ENCODE peak calls at places on chromosomes 16 and 17, in nine cellular contexts. One of them, this sample, is unnamed.

GRCh38 chr17:79933863-79934652 is 94.8 kb upstream of the CBX4 start:
- DNase-seq in pancreas: no peak
- DNase-seq in uterus: no peak
- DNase-seq in stimulated activated CD4-positive, alpha-beta T cell treated with anti-CD3 and anti-CD28 coated beads, Interleukin-2, amount 100 ng/mL, for 48 hours: no peak
- DNase-seq in GM18507: no peak
- DNase-seq in Jurkat, Clone E6-1: peak; percentile 32
- DNase-seq in SHP77: peak; percentile 74
- DNase-seq in aorta: peak; percentile 72
- DNase-seq in GM23338: no peak
- DNase-seq in this sample: no peak

GRCh38 chr16:56911771-56912541 is 20.0 kb upstream of the HERPUD1 start:
- DNase-seq in pancreas: no peak
- DNase-seq in uterus: no peak
- DNase-seq in stimulated activated CD4-positive, alpha-beta T cell treated with anti-CD3 and anti-CD28 coated beads, Interleukin-2, amount 100 ng/mL, for 48 hours: no peak
- DNase-seq in GM18507: no peak
- DNase-seq in Jurkat, Clone E6-1: no peak
- DNase-seq in SHP77: no peak
- DNase-seq in aorta: peak; percentile 82
- DNase-seq in GM23338: no peak
- DNase-seq in this sample: peak; percentile 60

GRCh38 chr17:13851889-13852288 is 217.4 kb upstream of the COX10 start:
- DNase-seq in pancreas: no peak
- DNase-seq in uterus: no peak
- DNase-seq in stimulated activated CD4-positive, alpha-beta T cell treated with anti-CD3 and anti-CD28 coated beads, Interleukin-2, amount 100 ng/mL, for 48 hours: no peak
- DNase-seq in GM18507: no peak
- DNase-seq in Jurkat, Clone E6-1: no peak
- DNase-seq in SHP77: no peak
- DNase-seq in aorta: no peak
- DNase-seq in GM23338: no peak
- DNase-seq in this sample: no peak

GRCh38 chr17:44708401-44709263 is at the start of gene DBF4B:
- DNase-seq in pancreas: peak; percentile 54
- DNase-seq in uterus: peak; percentile 87
- DNase-seq in stimulated activated CD4-positive, alpha-beta T cell treated with anti-CD3 and anti-CD28 coated beads, Interleukin-2, amount 100 ng/mL, for 48 hours: peak; percentile 77
- DNase-seq in GM18507: peak; percentile 76
- DNase-seq in Jurkat, Clone E6-1: peak; percentile 92
- DNase-seq in SHP77: peak; percentile 82
- DNase-seq in aorta: peak; percentile 84
- DNase-seq in GM23338: peak; percentile 96
- DNase-seq in this sample: peak; percentile 90

GRCh38 chr16:67750466-67750865 is 31.4 kb upstream of the GFOD2 start:
- DNase-seq in pancreas: no peak
- DNase-seq in uterus: no peak
- DNase-seq in stimulated activated CD4-positive, alpha-beta T cell treated with anti-CD3 and anti-CD28 coated beads, Interleukin-2, amount 100 ng/mL, for 48 hours: no peak
- DNase-seq in GM18507: no peak
- DNase-seq in Jurkat, Clone E6-1: no peak
- DNase-seq in SHP77: no peak
- DNase-seq in aorta: no peak
- DNase-seq in GM23338: no peak
- DNase-seq in this sample: peak; percentile 32

GRCh38 chr16:30567160-30567990 is 4.1 kb downstream of the ZNF688 start:
- DNase-seq in pancreas: no peak
- DNase-seq in uterus: no peak
- DNase-seq in stimulated activated CD4-positive, alpha-beta T cell treated with anti-CD3 and anti-CD28 coated beads, Interleukin-2, amount 100 ng/mL, for 48 hours: peak; percentile 51
- DNase-seq in GM18507: no peak
- DNase-seq in Jurkat, Clone E6-1: no peak
- DNase-seq in SHP77: no peak
- DNase-seq in aorta: no peak
- DNase-seq in GM23338: no peak
- DNase-seq in this sample: no peak

GRCh38 chr17:41510251-41511065 is 5.0 kb upstream of the KRT13 start:
- DNase-seq in pancreas: no peak
- DNase-seq in uterus: no peak
- DNase-seq in stimulated activated CD4-positive, alpha-beta T cell treated with anti-CD3 and anti-CD28 coated beads, Interleukin-2, amount 100 ng/mL, for 48 hours: no peak
- DNase-seq in GM18507: no peak
- DNase-seq in Jurkat, Clone E6-1: no peak
- DNase-seq in SHP77: no peak
- DNase-seq in aorta: no peak
- DNase-seq in GM23338: peak; percentile 47
- DNase-seq in this sample: no peak

GRCh38 chr17:54172654-54173316 is 350.1 kb downstream of the KIF2B start:
- DNase-seq in pancreas: no peak
- DNase-seq in uterus: no peak
- DNase-seq in stimulated activated CD4-positive, alpha-beta T cell treated with anti-CD3 and anti-CD28 coated beads, Interleukin-2, amount 100 ng/mL, for 48 hours: no peak
- DNase-seq in GM18507: no peak
- DNase-seq in Jurkat, Clone E6-1: peak; percentile 5
- DNase-seq in SHP77: no peak
- DNase-seq in aorta: no peak
- DNase-seq in GM23338: peak; percentile 67
- DNase-seq in this sample: no peak

GRCh38 chr16:66007717-66008116 is 358.8 kb upstream of the CDH5 start:
- DNase-seq in pancreas: no peak
- DNase-seq in uterus: no peak
- DNase-seq in stimulated activated CD4-positive, alpha-beta T cell treated with anti-CD3 and anti-CD28 coated beads, Interleukin-2, amount 100 ng/mL, for 48 hours: no peak
- DNase-seq in GM18507: no peak
- DNase-seq in Jurkat, Clone E6-1: no peak
- DNase-seq in SHP77: no peak
- DNase-seq in aorta: no peak
- DNase-seq in GM23338: no peak
- DNase-seq in this sample: no peak

GRCh38 chr16:71846443-71846842 is 667 bp downstream of the ATXN1L start:
- DNase-seq in pancreas: no peak
- DNase-seq in uterus: no peak
- DNase-seq in stimulated activated CD4-positive, alpha-beta T cell treated with anti-CD3 and anti-CD28 coated beads, Interleukin-2, amount 100 ng/mL, for 48 hours: no peak
- DNase-seq in GM18507: no peak
- DNase-seq in Jurkat, Clone E6-1: no peak
- DNase-seq in SHP77: no peak
- DNase-seq in aorta: no peak
- DNase-seq in GM23338: peak; percentile 77
- DNase-seq in this sample: no peak

GRCh38 chr17:65599650-65600049 is 38.2 kb upstream of the AXIN2 start:
- DNase-seq in pancreas: no peak
- DNase-seq in uterus: no peak
- DNase-seq in stimulated activated CD4-positive, alpha-beta T cell treated with anti-CD3 and anti-CD28 coated beads, Interleukin-2, amount 100 ng/mL, for 48 hours: no peak
- DNase-seq in GM18507: no peak
- DNase-seq in Jurkat, Clone E6-1: no peak
- DNase-seq in SHP77: no peak
- DNase-seq in aorta: no peak
- DNase-seq in GM23338: no peak
- DNase-seq in this sample: no peak